ENCODE peak calls at places on chromosomes 6 and 20, in seven cellular contexts. One of them, this sample, is unnamed.

GRCh38 chr6:34539181-34539580 is 16.9 kb downstream of the SPDEF start:
- DNase-seq in right lobe of liver: no peak
- DNase-seq in GM12891: no peak
- DNase-seq in H1: no peak
- DNase-seq in HepG2: no peak
- DNase-seq in NB4: no peak
- DNase-seq in uterus: no peak
- DNase-seq in this sample: no peak

GRCh38 chr20:50073500-50073899 is 39.5 kb downstream of the UBE2V1 start:
- DNase-seq in HepG2: no peak
- DNase-seq in NB4: no peak
- DNase-seq in uterus: no peak
- DNase-seq in H1: no peak
- DNase-seq in right lobe of liver: no peak
- DNase-seq in GM12891: no peak
- DNase-seq in this sample: no peak

GRCh38 chr20:34713194-34713943 is 9.2 kb downstream of the TP53INP2 start:
- DNase-seq in uterus: no peak
- DNase-seq in H1: no peak
- DNase-seq in HepG2: peak; percentile 91
- DNase-seq in NB4: peak; percentile 59
- DNase-seq in GM12891: no peak
- DNase-seq in right lobe of liver: no peak
- DNase-seq in this sample: peak; percentile 96

GRCh38 chr6:37777272-37777736 is 42.2 kb upstream of the ZFAND3 start:
- DNase-seq in GM12891: no peak
- DNase-seq in uterus: no peak
- DNase-seq in H1: peak; percentile 53
- DNase-seq in HepG2: no peak
- DNase-seq in NB4: no peak
- DNase-seq in right lobe of liver: no peak
- DNase-seq in this sample: no peak

GRCh38 chr6:130293800-130294199 is 71.0 kb upstream of the SAMD3 start:
- DNase-seq in HepG2: peak; percentile 23
- DNase-seq in NB4: peak; percentile 57
- DNase-seq in right lobe of liver: no peak
- DNase-seq in H1: no peak
- DNase-seq in uterus: no peak
- DNase-seq in GM12891: peak; percentile 36
- DNase-seq in this sample: peak; percentile 8

GRCh38 chr20:44442298-44443070 is 33.2 kb upstream of the TTPAL start:
- DNase-seq in HepG2: no peak
- DNase-seq in H1: no peak
- DNase-seq in NB4: peak; percentile 86
- DNase-seq in GM12891: no peak
- DNase-seq in uterus: no peak
- DNase-seq in right lobe of liver: peak; percentile 69
- DNase-seq in this sample: no peak

GRCh38 chr20:37071481-37071911 is 24.3 kb downstream of the RBL1 start:
- DNase-seq in HepG2: no peak
- DNase-seq in uterus: no peak
- DNase-seq in NB4: no peak
- DNase-seq in GM12891: no peak
- DNase-seq in right lobe of liver: no peak
- DNase-seq in H1: no peak
- DNase-seq in this sample: no peak

GRCh38 chr20:48189177-48189576 is 403.9 kb upstream of the SULF2 start:
- DNase-seq in uterus: no peak
- DNase-seq in HepG2: peak; percentile 63
- DNase-seq in GM12891: no peak
- DNase-seq in right lobe of liver: no peak
- DNase-seq in NB4: peak; percentile 45
- DNase-seq in H1: no peak
- DNase-seq in this sample: no peak

GRCh38 chr6:10529231-10529801 is 8.2 kb downstream of the GCNT2 start:
- DNase-seq in uterus: no peak
- DNase-seq in NB4: peak; percentile 58
- DNase-seq in GM12891: no peak
- DNase-seq in HepG2: peak; percentile 42
- DNase-seq in H1: no peak
- DNase-seq in right lobe of liver: no peak
- DNase-seq in this sample: no peak

GRCh38 chr20:9971746-9972145 is 63.0 kb upstream of the ANKEF1 start:
- DNase-seq in H1: no peak
- DNase-seq in uterus: no peak
- DNase-seq in GM12891: no peak
- DNase-seq in HepG2: no peak
- DNase-seq in right lobe of liver: no peak
- DNase-seq in NB4: no peak
- DNase-seq in this sample: no peak

GRCh38 chr6:722608-723007 is 29.7 kb upstream of the EXOC2 start:
- DNase-seq in uterus: no peak
- DNase-seq in H1: no peak
- DNase-seq in GM12891: no peak
- DNase-seq in right lobe of liver: no peak
- DNase-seq in HepG2: no peak
- DNase-seq in NB4: peak; percentile 44
- DNase-seq in this sample: no peak

GRCh38 chr6:105561501-105561900 is 158.6 kb upstream of the PREP start:
- DNase-seq in H1: no peak
- DNase-seq in uterus: no peak
- DNase-seq in HepG2: no peak
- DNase-seq in GM12891: no peak
- DNase-seq in right lobe of liver: no peak
- DNase-seq in NB4: no peak
- DNase-seq in this sample: no peak

GRCh38 chr20:1462834-1463233 is 3.8 kb downstream of the NSFL1C start:
- DNase-seq in right lobe of liver: no peak
- DNase-seq in uterus: no peak
- DNase-seq in GM12891: no peak
- DNase-seq in NB4: peak; percentile 57
- DNase-seq in H1: no peak
- DNase-seq in HepG2: no peak
- DNase-seq in this sample: no peak

DNA sequence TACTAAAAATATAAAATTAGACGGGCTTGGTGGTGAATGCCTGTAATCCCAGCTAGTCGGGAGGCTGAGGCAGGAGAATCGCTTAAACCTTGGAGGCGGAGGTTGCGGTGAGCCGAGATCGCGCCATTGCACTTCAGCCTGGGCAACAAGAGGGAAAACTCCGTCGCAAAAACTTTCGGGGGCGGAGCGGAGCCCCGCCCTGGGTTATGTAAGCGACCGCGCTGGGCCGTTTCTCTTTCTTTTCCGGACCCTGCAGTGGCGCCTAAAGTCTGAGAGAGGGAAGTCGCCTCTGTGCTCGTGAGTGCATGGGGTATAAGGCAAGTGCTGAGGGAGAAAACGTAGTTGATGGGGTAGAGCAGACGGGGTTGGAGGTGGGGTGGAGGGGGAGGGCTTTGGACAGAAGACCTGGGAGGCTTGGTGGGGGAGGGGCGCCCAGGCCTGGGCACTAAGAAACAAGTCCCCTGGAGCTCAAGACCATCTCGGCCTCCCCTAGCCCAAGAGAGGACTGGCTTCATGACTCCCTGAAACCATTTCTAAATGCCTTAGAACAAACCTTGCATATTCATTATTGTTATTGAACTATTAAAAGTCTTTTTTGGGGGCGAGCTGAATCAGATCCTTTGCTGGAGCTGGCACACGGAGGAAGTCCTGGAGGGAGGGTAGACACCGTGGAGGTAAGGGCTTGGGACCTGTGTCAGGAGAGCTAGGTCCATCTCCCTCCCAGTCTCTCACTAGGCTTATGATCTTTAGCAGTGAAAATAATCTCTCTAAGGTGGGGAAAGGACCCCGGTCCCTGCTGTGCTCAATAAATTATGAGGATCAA is 2.7 kb upstream of the MICA start:
- DNase-seq in right lobe of liver: peak; percentile 86
- DNase-seq in HepG2: peak; percentile 65
- DNase-seq in GM12891: no peak
- DNase-seq in uterus: peak; percentile 81
- DNase-seq in NB4: peak; percentile 92
- DNase-seq in H1: peak; percentile 61
- DNase-seq in this sample: no peak
- TF ChIP-seq POLR2A in right lobe of liver: peak; percentile 52
- TF ChIP-seq POLR2A in HepG2: no peak
- TF ChIP-seq POLR2A in GM12891: peak; percentile 77
- TF ChIP-seq POLR2A in uterus: peak; percentile 30
- TF ChIP-seq POLR2A in NB4: peak; percentile 53
- TF ChIP-seq POLR2A in H1: no peak
- TF ChIP-seq POLR2A in this sample: peak; percentile 48

GRCh38 chr6:156787569-156788492 is 10.7 kb downstream of the ARID1B start:
- DNase-seq in right lobe of liver: no peak
- DNase-seq in H1: no peak
- DNase-seq in HepG2: no peak
- DNase-seq in GM12891: no peak
- DNase-seq in uterus: no peak
- DNase-seq in NB4: no peak
- DNase-seq in this sample: no peak
- TF ChIP-seq POLR2A in right lobe of liver: no peak
- TF ChIP-seq POLR2A in H1: no peak
- TF ChIP-seq POLR2A in HepG2: no peak
- TF ChIP-seq POLR2A in GM12891: no peak
- TF ChIP-seq POLR2A in uterus: no peak
- TF ChIP-seq POLR2A in NB4: no peak
- TF ChIP-seq POLR2A in this sample: no peak

GRCh38 chr20:23003077-23003476 is 32.0 kb upstream of the SSTR4 start:
- DNase-seq in right lobe of liver: no peak
- DNase-seq in uterus: no peak
- DNase-seq in NB4: no peak
- DNase-seq in H1: no peak
- DNase-seq in GM12891: no peak
- DNase-seq in HepG2: no peak
- DNase-seq in this sample: no peak

GRCh38 chr20:23002276-23002675 is 32.8 kb upstream of the SSTR4 start:
- DNase-seq in GM12891: no peak
- DNase-seq in H1: no peak
- DNase-seq in uterus: no peak
- DNase-seq in right lobe of liver: no peak
- DNase-seq in HepG2: no peak
- DNase-seq in NB4: no peak
- DNase-seq in this sample: no peak

GRCh38 chr20:23007462-23007861 is 27.6 kb upstream of the SSTR4 start:
- DNase-seq in HepG2: no peak
- DNase-seq in NB4: no peak
- DNase-seq in right lobe of liver: no peak
- DNase-seq in uterus: no peak
- DNase-seq in GM12891: no peak
- DNase-seq in H1: no peak
- DNase-seq in this sample: no peak

GRCh38 chr20:23005761-23006160 is 29.4 kb upstream of the SSTR4 start:
- DNase-seq in right lobe of liver: no peak
- DNase-seq in GM12891: no peak
- DNase-seq in uterus: no peak
- DNase-seq in NB4: peak; percentile 28
- DNase-seq in HepG2: no peak
- DNase-seq in H1: no peak
- DNase-seq in this sample: no peak

DNA sequence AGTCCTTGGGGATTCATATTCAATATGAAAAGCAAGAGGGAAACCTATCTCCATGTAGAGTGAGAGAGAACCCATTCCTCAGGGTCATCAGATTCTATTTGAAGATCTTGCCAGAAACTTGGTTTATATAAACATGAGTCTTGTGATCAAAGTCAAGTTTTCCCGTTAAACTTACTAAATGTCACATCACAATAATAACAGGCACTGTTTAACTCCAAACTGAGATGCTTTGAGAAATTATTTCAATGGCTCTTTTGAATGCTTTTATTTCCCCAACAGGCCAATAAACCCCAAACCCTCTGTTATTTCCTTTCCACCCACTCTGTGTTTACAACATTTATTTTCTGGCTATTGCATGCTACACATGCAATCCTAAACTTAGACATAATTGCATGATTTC is 31.2 kb upstream of the SSTR4 start:
- DNase-seq in uterus: no peak
- DNase-seq in right lobe of liver: no peak
- DNase-seq in H1: no peak
- DNase-seq in NB4: no peak
- DNase-seq in HepG2: no peak
- DNase-seq in GM12891: no peak
- DNase-seq in this sample: no peak
- TF ChIP-seq POLR2A in uterus: no peak
- TF ChIP-seq POLR2A in right lobe of liver: no peak
- TF ChIP-seq POLR2A in H1: no peak
- TF ChIP-seq POLR2A in NB4: no peak
- TF ChIP-seq POLR2A in HepG2: no peak
- TF ChIP-seq POLR2A in GM12891: no peak
- TF ChIP-seq POLR2A in this sample: no peak

GRCh38 chr6:135209803-135210202 is 28.7 kb downstream of the MYB start:
- DNase-seq in right lobe of liver: no peak
- DNase-seq in NB4: peak; percentile 85
- DNase-seq in H1: no peak
- DNase-seq in HepG2: no peak
- DNase-seq in GM12891: no peak
- DNase-seq in uterus: no peak
- DNase-seq in this sample: no peak

GRCh38 chr6:135212020-135212806 is 31.1 kb downstream of the MYB start:
- DNase-seq in right lobe of liver: no peak
- DNase-seq in NB4: no peak
- DNase-seq in H1: no peak
- DNase-seq in HepG2: no peak
- DNase-seq in GM12891: no peak
- DNase-seq in uterus: no peak
- DNase-seq in this sample: peak; percentile 2

GRCh38 chr6:135212935-135213334 is 31.8 kb downstream of the MYB start:
- DNase-seq in HepG2: no peak
- DNase-seq in uterus: no peak
- DNase-seq in H1: no peak
- DNase-seq in NB4: no peak
- DNase-seq in right lobe of liver: no peak
- DNase-seq in GM12891: no peak
- DNase-seq in this sample: peak; percentile 24

GRCh38 chr6:135211306-135211702 is 30.2 kb downstream of the MYB start:
- DNase-seq in right lobe of liver: no peak
- DNase-seq in H1: no peak
- DNase-seq in GM12891: no peak
- DNase-seq in HepG2: no peak
- DNase-seq in NB4: no peak
- DNase-seq in uterus: no peak
- DNase-seq in this sample: no peak

DNA sequence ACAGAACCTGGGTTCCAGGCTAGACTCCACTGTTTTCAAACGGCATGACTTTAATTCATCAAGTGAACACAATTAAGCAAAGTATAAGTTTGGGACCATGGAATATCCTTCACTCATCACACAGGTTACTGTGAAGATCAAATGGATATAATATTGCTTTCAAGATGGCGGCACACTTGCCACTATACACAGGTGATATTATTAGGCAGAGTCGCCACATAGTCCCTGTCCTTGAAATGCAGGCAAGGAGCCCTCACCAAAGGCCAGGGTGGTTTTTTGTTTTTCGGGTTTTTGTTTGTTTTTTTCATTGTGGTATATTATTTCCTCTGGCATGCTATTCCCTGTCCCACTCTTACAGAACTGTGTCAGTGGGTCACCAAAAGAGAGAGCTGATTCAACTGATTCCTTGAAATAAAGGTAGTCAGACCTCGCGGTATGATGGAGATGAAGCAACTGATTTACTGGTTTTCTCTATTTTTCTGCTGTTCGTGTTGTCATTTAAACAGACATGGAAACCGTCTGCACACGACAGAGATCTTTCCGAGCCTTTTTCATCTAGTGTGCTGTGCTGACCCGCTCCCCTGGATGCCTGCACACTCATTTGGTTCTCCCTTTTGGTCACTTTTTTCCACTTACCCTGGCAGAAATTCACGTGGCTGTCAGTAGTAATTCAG is 29.7 kb downstream of the MYB start:
- DNase-seq in NB4: no peak
- DNase-seq in right lobe of liver: no peak
- DNase-seq in H1: no peak
- DNase-seq in GM12891: no peak
- DNase-seq in uterus: no peak
- DNase-seq in HepG2: no peak
- DNase-seq in this sample: no peak
- TF ChIP-seq POLR2A in NB4: peak; percentile 20
- TF ChIP-seq POLR2A in right lobe of liver: no peak
- TF ChIP-seq POLR2A in H1: no peak
- TF ChIP-seq POLR2A in GM12891: no peak
- TF ChIP-seq POLR2A in uterus: no peak
- TF ChIP-seq POLR2A in HepG2: no peak
- TF ChIP-seq POLR2A in this sample: no peak

This sample was measured in H54.